ENCODE peak calls at places on chromosomes 2 and 18, in eight cellular contexts. Y is GM12878, R is tibial nerve, T is ovary, M is suprapubic skin, C is sigmoid colon, B is A549, O is stomach. W is an unnamed sample.

GRCh38 chr2:113157108-113157896 is 16.5 kb upstream of the PSD4 start:
- DNase-seq in R (no peak), Y (no peak), C (no peak), M (no peak), T (no peak), O (peak; percentile 85), B (no peak), W (no peak)

GRCh38 chr2:21819475-21819874 is 695.7 kb downstream of the TDRD15 start:
- DNase-seq in Y (no peak), R (no peak), C (no peak), M (no peak), O (no peak), B (no peak), T (no peak), W (no peak)

GRCh38 chr18:53937037-53937436 is 287.4 kb downstream of the MBD2 start:
- DNase-seq in T (no peak), C (no peak), O (no peak), M (no peak), B (no peak), Y (no peak), R (no peak), W (no peak)

GRCh38 chr2:196041786-196042185 is 26.9 kb downstream of the DNAH7 start:
- DNase-seq in Y (no peak), C (no peak), B (no peak), R (no peak), M (no peak), T (no peak), O (no peak), W (no peak)

GRCh38 chr2:109247812-109248211 is 118.8 kb downstream of the SH3RF3 start:
- DNase-seq in B (no peak), O (no peak), M (no peak), C (no peak), T (no peak), R (no peak), Y (no peak), W (no peak)

GRCh38 chr2:24214880-24215279 is 40.0 kb downstream of the FAM228A start:
- DNase-seq in O (no peak), R (no peak), B (no peak), C (no peak), M (no peak), T (no peak), Y (peak; percentile 48), W (no peak)

GRCh38 chr2:168798076-168798887 is 4.2 kb upstream of the NOSTRIN start:
- DNase-seq in R (no peak), M (no peak), T (no peak), B (no peak), O (no peak), C (no peak), Y (no peak), W (no peak)

GRCh38 chr18:67386028-67386427 is 130.5 kb downstream of the DSEL start:
- DNase-seq in O (no peak), Y (no peak), T (no peak), M (no peak), C (no peak), B (no peak), R (no peak), W (no peak)

GRCh38 chr2:30771200-30771599 is 36.0 kb downstream of the CAPN13 start:
- DNase-seq in Y (no peak), B (no peak), O (peak; percentile 15), T (no peak), C (no peak), M (no peak), R (no peak), W (peak; percentile 85)

GRCh38 chr2:225090746-225091145 is 48.5 kb upstream of the DOCK10 start:
- DNase-seq in B (no peak), R (no peak), Y (no peak), T (no peak), O (no peak), M (no peak), C (no peak), W (no peak)

GRCh38 chr18:35311506-35311905 is 21.5 kb upstream of the ZSCAN30 start:
- DNase-seq in Y (no peak), M (no peak), B (no peak), C (no peak), R (no peak), O (no peak), T (no peak), W (no peak)

GRCh38 chr18:68428026-68428425 is 286.9 kb downstream of the TMX3 start:
- DNase-seq in C (no peak), M (no peak), Y (no peak), T (no peak), O (no peak), R (no peak), B (no peak), W (no peak)

GRCh38 chr2:161241894-161242293 is 66.3 kb upstream of the PSMD14 start:
- DNase-seq in O (no peak), T (no peak), Y (no peak), M (no peak), C (no peak), R (no peak), B (no peak), W (no peak)

DNA sequence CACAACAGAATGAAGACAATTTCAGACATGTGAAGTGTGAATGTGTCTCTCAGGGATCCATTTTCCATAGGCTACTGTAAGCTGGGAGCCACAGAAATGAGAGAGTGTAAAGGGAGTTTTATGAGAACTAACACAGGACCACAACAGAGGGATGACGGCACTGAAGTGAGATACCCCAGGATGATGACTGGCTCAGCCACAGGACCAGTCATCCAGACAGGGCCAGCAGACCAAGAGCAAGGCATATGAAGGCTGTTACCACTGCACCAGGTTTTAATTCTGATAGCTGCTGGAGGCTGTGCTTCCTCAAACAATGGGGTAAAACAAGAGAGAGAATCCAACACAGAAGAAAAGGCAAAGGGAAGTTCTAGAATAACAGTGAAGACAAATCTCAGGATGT is 95.0 kb downstream of the BCL2 start:
- DNase-seq in R (no peak), B (no peak), O (no peak), M (no peak), Y (no peak), T (no peak), C (no peak), W (no peak)
- H3K4me3 ChIP-seq in R (no peak overlapping the region), B (no peak overlapping the region), O (no peak overlapping the region), M (no peak overlapping the region), Y (no peak overlapping the region), T (no peak overlapping the region), C (no peak overlapping the region), W (no peak overlapping the region)

DNA sequence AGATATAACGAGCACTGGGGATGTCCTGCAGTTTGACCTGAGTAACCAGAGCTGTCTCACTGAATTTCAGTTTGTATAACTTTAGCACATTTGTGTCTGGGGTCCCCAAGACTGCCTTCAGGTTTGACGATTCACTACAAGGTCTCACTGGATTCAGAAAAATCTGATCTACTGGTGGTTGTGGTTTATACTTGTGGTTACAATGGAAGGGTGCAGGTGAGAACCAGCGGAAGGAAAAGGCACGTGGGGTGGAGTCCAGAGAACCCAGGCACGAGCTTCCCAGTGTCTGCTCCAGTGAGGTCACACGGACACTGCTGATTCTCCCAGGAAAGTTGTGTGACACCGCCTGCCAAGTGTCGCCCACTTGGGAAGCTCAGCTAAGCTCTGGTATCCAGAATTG is 126.0 kb downstream of the ZNF236 start:
- DNase-seq in O (no peak), B (no peak), T (no peak), Y (no peak), C (no peak), M (no peak), R (no peak), W (no peak)
- TF ChIP-seq EP300 in O (no peak), B (no peak), T (no peak), Y (no peak), C (no peak), M (no peak), R (no peak), W (no peak)

GRCh38 chr18:80161781-80162417 is 52.8 kb downstream of the ADNP2 start:
- DNase-seq in C (no peak), B (no peak), R (no peak), T (no peak), M (no peak), O (no peak), Y (no peak), W (no peak)

GRCh38 chr18:80163183-80163582 is 54.1 kb downstream of the ADNP2 start:
- DNase-seq in O (no peak), T (no peak), Y (no peak), M (no peak), R (no peak), C (no peak), B (no peak), W (no peak)

GRCh38 chr18:80158365-80158764 is 49.3 kb downstream of the ADNP2 start:
- DNase-seq in B (no peak), T (no peak), M (no peak), Y (no peak), O (no peak), C (no peak), R (no peak), W (no peak)

GRCh38 chr18:80157708-80158343 is 48.8 kb downstream of the ADNP2 start:
- DNase-seq in Y (peak; percentile 27), T (peak; percentile 83), B (peak; percentile 21), O (peak; percentile 86), R (peak; percentile 95), M (no peak), C (peak; percentile 84), W (no peak)

DNA sequence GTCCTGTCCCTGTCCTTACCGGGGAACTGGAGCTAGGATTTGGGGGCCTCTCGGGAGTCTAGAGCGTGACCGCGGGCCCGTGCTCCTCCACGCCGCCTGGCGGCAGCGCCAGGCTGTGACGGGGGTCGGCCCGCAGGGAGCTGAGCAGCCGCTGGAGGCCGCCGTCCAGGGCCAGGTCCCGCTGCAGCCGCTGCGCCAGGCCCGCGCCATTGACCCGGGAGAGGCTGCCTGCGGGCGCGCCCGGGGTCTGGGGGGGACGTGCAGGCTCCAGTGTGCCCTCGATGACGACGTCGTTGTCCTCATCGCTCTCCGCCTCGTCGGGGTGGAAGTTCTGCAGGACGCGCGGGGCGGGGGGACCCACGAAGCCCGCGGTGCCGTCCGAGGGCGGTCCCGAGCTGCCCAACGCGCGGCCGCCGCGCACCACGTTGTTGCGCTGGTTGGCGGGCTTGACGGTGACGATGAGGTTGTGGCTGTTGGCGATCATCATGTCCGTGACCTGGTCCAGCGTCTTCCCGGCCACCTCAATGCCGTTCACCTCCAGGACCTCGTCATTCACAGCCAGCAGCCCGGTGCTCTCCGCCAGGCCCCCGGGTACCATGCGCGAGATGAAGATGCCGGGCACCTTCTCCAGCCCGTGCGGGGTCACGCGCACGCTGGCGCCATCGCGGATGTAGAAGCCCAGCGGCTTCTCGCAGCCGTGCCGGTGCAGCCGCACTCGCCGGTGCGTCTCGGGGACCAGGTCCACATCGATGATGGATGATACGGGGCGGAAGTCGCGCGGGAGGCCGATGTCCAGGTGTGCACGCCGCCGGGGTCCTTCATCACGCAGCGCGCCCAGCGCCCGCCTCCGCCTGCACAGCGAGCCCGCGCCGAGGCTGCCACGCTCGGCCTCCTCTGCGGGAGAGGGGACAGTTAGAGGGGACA is 50.9 kb downstream of the ADNP2 start:
- DNase-seq in R (no peak), T (peak; percentile 53), O (no peak), Y (no peak), C (no peak), M (no peak), B (no peak), W (no peak)
- TF ChIP-seq CTCF in R (peak; percentile 46), T (peak; percentile 14), O (no peak), Y (peak; percentile 52), C (no peak), M (no peak), B (no peak), W (peak; percentile 75)

DNA sequence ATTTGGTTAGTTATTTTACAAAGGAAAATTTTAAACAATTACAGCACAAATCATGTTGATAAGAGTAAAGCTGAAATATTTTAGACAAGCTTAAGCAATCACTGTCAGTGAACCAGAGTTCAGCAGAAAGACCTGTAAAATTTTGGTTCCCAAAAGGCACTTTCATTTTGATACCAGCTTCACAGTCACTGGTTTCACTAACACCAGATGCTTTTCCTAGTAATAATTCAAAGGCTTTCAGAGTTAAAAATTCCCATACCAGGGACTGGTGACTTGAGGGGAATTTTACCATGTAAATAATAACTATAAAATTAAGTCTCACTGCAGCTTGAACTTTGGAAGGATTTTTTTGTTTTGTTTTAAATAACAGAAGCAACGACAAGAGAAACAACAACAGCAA is 102.3 kb upstream of the CD302 start:
- DNase-seq in O (no peak), T (no peak), B (no peak), C (no peak), Y (no peak), M (no peak), R (no peak), W (no peak)
- H3K4me3 ChIP-seq in O (no peak overlapping the region), T (no peak overlapping the region), B (no peak overlapping the region), C (no peak overlapping the region), Y (peak overlapping the region; percentile 54), M (no peak overlapping the region), R (no peak overlapping the region), W (no peak overlapping the region)